ENCODE peak calls at places on chromosomes 6 and 20, in eight cellular contexts. H is AG09309, P is A549, Z is astrocyte of the spinal cord, C is heart left ventricle, K is HCT116, I is GM12865, E is OCI-LY7. L is an unnamed sample.

GRCh38 chr6:95578106-95578410 is 723 bp downstream of the MANEA start:
- DNase-seq in H (no peak), P (no peak), Z (peak), C (no peak), K (no peak), I (peak), E (no peak), L (no peak)

GRCh38 chr6:85483041-85483700 is 33.3 kb downstream of the NT5E start:
- DNase-seq in H (no peak), P (peak), Z (peak), C (peak), K (no peak), I (peak), E (peak), L (peak)

GRCh38 chr6:84344005-84344404 is 116.6 kb upstream of the CEP162 start:
- DNase-seq in H (no peak), P (no peak), Z (no peak), C (no peak), K (no peak), I (no peak), E (no peak), L (no peak)

GRCh38 chr20:19120569-19120968 is 91.9 kb upstream of the SLC24A3 start:
- DNase-seq in H (no peak), P (no peak), Z (no peak), C (no peak), K (no peak), I (no peak), E (no peak), L (no peak)

GRCh38 chr6:144314003-144314485 is 28.9 kb downstream of the UTRN start:
- DNase-seq in H (no peak), P (no peak), Z (peak), C (peak), K (no peak), I (no peak), E (no peak), L (peak)

GRCh38 chr6:42158011-42158410 is 15.2 kb upstream of the GUCA1A start:
- DNase-seq in H (no peak), P (no peak), Z (no peak), C (no peak), K (no peak), I (no peak), E (no peak), L (peak)

GRCh38 chr6:53375851-53376250 is 27.1 kb upstream of the ELOVL5 start:
- DNase-seq in H (no peak), P (no peak), Z (no peak), C (no peak), K (no peak), I (no peak), E (no peak), L (peak)

GRCh38 chr20:38804682-38805501 is 605 bp upstream of the PPP1R16B start:
- DNase-seq in H (no peak), P (no peak), Z (no peak), C (peak), K (no peak), I (peak), E (peak), L (no peak)

GRCh38 chr6:27268803-27269202 is 21.3 kb downstream of the PRSS16 start:
- DNase-seq in H (no peak), P (no peak), Z (no peak), C (no peak), K (no peak), I (no peak), E (no peak), L (no peak)

GRCh38 chr6:170208651-170209353 is 82.1 kb downstream of the DLL1 start:
- DNase-seq in H (no peak), P (no peak), Z (no peak), C (peak), K (no peak), I (no peak), E (no peak), L (no peak)

GRCh38 chr6:139390447-139390846 is 16.0 kb upstream of the CITED2 start:
- DNase-seq in H (no peak), P (no peak), Z (no peak), C (no peak), K (no peak), I (no peak), E (no peak), L (no peak)

GRCh38 chr6:148887181-148887580 is 140.4 kb downstream of the UST start:
- DNase-seq in H (no peak), P (no peak), Z (peak), C (no peak), K (no peak), I (no peak), E (no peak), L (no peak)

GRCh38 chr6:135144678-135145508 is 36.2 kb upstream of the MYB start:
- DNase-seq in H (no peak), P (no peak), Z (peak), C (no peak), K (peak), I (peak), E (peak), L (peak)

GRCh38 chr6:24205020-24205492 is 79.0 kb downstream of the NRSN1 start:
- DNase-seq in H (no peak), P (peak), Z (peak), C (no peak), K (peak), I (peak), E (peak), L (peak)

GRCh38 chr20:19004975-19005374 is 191.4 kb downstream of the SCP2D1 start:
- DNase-seq in H (no peak), P (no peak), Z (no peak), C (no peak), K (no peak), I (no peak), E (no peak), L (no peak)

GRCh38 chr6:131744888-131745287 is 34.1 kb upstream of the CTAGE9 start:
- DNase-seq in H (no peak), P (no peak), Z (no peak), C (no peak), K (no peak), I (no peak), E (no peak), L (no peak)

GRCh38 chr6:39416728-39417127 is 94.2 kb upstream of the KCNK16 start:
- DNase-seq in H (peak), P (peak), Z (peak), C (no peak), K (no peak), I (no peak), E (no peak), L (peak)

GRCh38 chr6:4813055-4813454 is 36.9 kb downstream of the CDYL start:
- DNase-seq in H (no peak), P (no peak), Z (no peak), C (no peak), K (no peak), I (no peak), E (no peak), L (no peak)

GRCh38 chr20:13336308-13337089 is 115.4 kb downstream of the ISM1 start:
- DNase-seq in H (peak), P (peak), Z (no peak), C (no peak), K (no peak), I (no peak), E (no peak), L (no peak)

GRCh38 chr6:137259349-137259748 is 40.2 kb upstream of the IFNGR1 start:
- DNase-seq in H (no peak), P (no peak), Z (no peak), C (no peak), K (no peak), I (no peak), E (no peak), L (peak)

GRCh38 chr6:12331951-12332749 is 42.0 kb downstream of the EDN1 start:
- DNase-seq in H (no peak), P (peak), Z (no peak), C (no peak), K (no peak), I (no peak), E (no peak), L (peak)

GRCh38 chr6:4778086-4778485 is 1.9 kb downstream of the CDYL start:
- DNase-seq in H (no peak), P (no peak), Z (no peak), C (no peak), K (no peak), I (peak), E (peak), L (no peak)

GRCh38 chr6:13924949-13925881 is at the start of gene RNF182:
- DNase-seq in H (no peak), P (no peak), Z (no peak), C (no peak), K (no peak), I (no peak), E (no peak), L (no peak)

GRCh38 chr6:111105578-111105977 is 18.3 kb downstream of the SLC16A10 start:
- DNase-seq in H (no peak), P (peak), Z (peak), C (peak), K (peak), I (no peak), E (no peak), L (peak)

GRCh38 chr20:50380697-50381040 is 129.5 kb upstream of the PTPN1 start:
- DNase-seq in H (no peak), P (peak), Z (peak), C (no peak), K (no peak), I (no peak), E (peak), L (peak)

GRCh38 chr6:42618686-42619085 is 54.9 kb downstream of the UBR2 start:
- DNase-seq in H (peak), P (no peak), Z (peak), C (no peak), K (no peak), I (no peak), E (no peak), L (peak)

GRCh38 chr6:46053034-46053933 is 37.6 kb upstream of the CLIC5 start:
- DNase-seq in H (no peak), P (no peak), Z (no peak), C (peak), K (no peak), I (no peak), E (no peak), L (peak)

GRCh38 chr20:32240220-32240619 is 32.5 kb downstream of the POFUT1 start:
- DNase-seq in H (no peak), P (no peak), Z (no peak), C (no peak), K (no peak), I (no peak), E (no peak), L (no peak)

GRCh38 chr6:148423133-148423532 is 80.5 kb downstream of the SASH1 start:
- DNase-seq in H (no peak), P (no peak), Z (no peak), C (no peak), K (no peak), I (no peak), E (no peak), L (no peak)

GRCh38 chr6:84842526-84843161 is 78.2 kb upstream of the TBX18 start:
- DNase-seq in H (no peak), P (no peak), Z (peak), C (no peak), K (no peak), I (no peak), E (no peak), L (peak)

GRCh38 chr20:38970302-38970701 is 8.2 kb downstream of the DHX35 start:
- DNase-seq in H (peak), P (no peak), Z (peak), C (no peak), K (no peak), I (no peak), E (no peak), L (peak)

GRCh38 chr20:4476903-4477302 is 244.8 kb upstream of the PRND start:
- DNase-seq in H (no peak), P (no peak), Z (peak), C (no peak), K (no peak), I (no peak), E (no peak), L (no peak)

GRCh38 chr20:29079769-29080690 is 2177.4 kb upstream of the DEFB115 start:
- DNase-seq in H (peak), P (peak), Z (no peak), C (no peak), K (no peak), I (peak), E (no peak), L (peak)

GRCh38 chr6:124870611-124871201 is 91.5 kb upstream of the RNF217 start:
- DNase-seq in H (no peak), P (no peak), Z (peak), C (no peak), K (peak), I (no peak), E (no peak), L (peak)

GRCh38 chr6:3385660-3386151 is 71.1 kb downstream of the SLC22A23 start:
- DNase-seq in H (no peak), P (no peak), Z (peak), C (no peak), K (peak), I (peak), E (no peak), L (peak)

GRCh38 chr6:119720160-119720559 is 370.6 kb upstream of the MAN1A1 start:
- DNase-seq in H (no peak), P (no peak), Z (no peak), C (no peak), K (peak), I (no peak), E (peak), L (peak)

GRCh38 chr20:25486377-25486776 is 78.9 kb downstream of the GINS1 start:
- DNase-seq in H (no peak), P (no peak), Z (peak), C (peak), K (no peak), I (no peak), E (no peak), L (peak)

GRCh38 chr6:163538331-163538730 is 123.8 kb downstream of the QKI start:
- DNase-seq in H (no peak), P (no peak), Z (no peak), C (no peak), K (no peak), I (no peak), E (no peak), L (no peak)

GRCh38 chr20:1835531-1835930 is 59.7 kb upstream of the SIRPA start:
- DNase-seq in H (no peak), P (no peak), Z (no peak), C (no peak), K (no peak), I (no peak), E (no peak), L (no peak)
- H3K4me3 ChIP-seq in H (no peak), P (no peak), Z (no peak), C (no peak), K (no peak), I (no peak), E (no peak), L (no peak)

DNA sequence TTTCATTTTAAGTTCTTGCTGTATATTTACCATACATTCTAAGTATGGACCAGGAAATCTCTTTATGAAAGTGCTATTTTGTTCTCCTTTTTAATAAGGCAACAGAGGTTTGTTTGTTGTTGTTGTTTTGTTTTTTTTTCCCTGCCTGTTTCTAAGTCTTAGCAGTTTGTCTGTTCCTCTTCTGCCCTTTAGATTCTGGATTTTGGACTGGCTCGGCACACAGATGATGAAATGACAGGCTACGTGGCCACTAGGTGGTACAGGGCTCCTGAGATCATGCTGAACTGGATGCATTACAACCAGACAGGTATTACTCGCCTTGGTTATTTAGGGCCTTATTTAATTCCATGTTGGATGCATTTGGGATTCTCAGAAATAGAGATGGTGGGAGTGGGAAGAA is 48.0 kb downstream of the MAPK14 start:
- DNase-seq in H (no peak), P (peak), Z (no peak), C (no peak), K (peak), I (peak), E (peak), L (no peak)
- TF ChIP-seq CTCF in H (no peak), P (peak), Z (peak), C (no peak), K (peak), I (peak), E (peak), L (peak)

GRCh38 chr20:46012926-46013825 is 4.5 kb downstream of the MMP9 start:
- DNase-seq in H (no peak), P (no peak), Z (no peak), C (no peak), K (no peak), I (no peak), E (no peak), L (no peak)

GRCh38 chr20:46011631-46012482 is 3.1 kb downstream of the MMP9 start:
- DNase-seq in H (no peak), P (peak), Z (no peak), C (peak), K (peak), I (peak), E (peak), L (peak)

GRCh38 chr20:46010491-46011405 is 2.0 kb downstream of the MMP9 start:
- DNase-seq in H (no peak), P (no peak), Z (no peak), C (no peak), K (no peak), I (no peak), E (no peak), L (no peak)

GRCh38 chr20:46014517-46015396 is 6.0 kb downstream of the MMP9 start:
- DNase-seq in H (no peak), P (no peak), Z (no peak), C (no peak), K (no peak), I (no peak), E (no peak), L (no peak)

DNA sequence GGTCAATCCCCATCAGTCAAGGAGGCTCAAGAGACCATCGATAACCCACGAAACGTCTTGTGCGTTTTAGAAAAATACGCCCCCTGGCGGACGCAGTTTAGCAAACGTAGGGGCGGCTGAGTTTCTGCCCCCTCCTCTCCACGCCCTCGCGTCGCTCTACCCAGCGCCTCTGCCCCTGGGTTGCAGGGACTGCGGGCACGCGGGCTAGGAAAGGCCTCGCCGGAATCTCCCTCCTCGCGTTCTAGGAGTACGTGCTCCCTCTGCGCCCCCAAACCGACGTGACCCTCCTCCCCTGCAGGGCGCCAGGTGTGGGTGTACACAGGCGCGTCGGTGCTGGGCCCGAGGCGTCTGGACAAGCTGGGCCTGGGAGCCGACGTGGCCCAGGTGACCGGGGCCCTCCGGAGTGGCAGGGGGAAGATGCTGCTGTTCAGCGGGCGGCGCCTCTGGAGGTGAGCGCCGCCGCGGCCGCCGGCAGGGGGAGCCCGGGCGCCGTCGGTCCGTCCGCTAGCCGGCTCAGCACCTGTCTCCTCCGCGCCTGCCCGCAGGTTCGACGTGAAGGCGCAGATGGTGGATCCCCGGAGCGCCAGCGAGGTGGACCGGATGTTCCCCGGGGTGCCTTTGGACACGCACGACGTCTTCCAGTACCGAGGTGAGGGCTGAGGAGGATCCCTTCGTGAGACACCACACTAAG is 5.3 kb downstream of the MMP9 start:
- DNase-seq in H (no peak), P (peak), Z (peak), C (peak), K (peak), I (peak), E (peak), L (peak)
- H3K4me3 ChIP-seq in H (no peak), P (peak), Z (no peak), C (peak), K (peak), I (no peak), E (peak), L (no peak)

DNA sequence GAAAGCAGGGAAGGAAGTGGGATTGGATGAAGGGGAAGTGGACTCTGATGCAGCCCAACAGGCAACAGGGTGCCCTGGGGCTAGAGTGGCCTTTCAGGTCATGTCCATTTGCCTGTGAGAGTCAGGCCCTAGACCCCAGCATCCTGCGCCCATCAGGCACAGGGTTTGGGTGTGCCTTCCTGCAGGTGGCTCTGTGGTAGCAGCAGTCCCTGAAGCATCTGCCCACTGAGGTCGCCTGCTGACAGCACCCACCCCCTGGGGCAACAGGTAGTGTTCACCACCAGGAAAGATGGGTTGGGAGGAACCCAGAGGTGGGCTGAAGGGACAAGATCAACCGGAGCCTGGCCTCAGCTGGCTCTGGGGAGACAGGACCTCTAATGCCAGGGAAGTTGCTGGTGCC is 3.6 kb downstream of the PACSIN1 start:
- DNase-seq in H (no peak), P (no peak), Z (no peak), C (no peak), K (no peak), I (no peak), E (peak), L (no peak)
- TF ChIP-seq CTCF in H (no peak), P (no peak), Z (no peak), C (no peak), K (no peak), I (no peak), E (peak), L (no peak)

GRCh38 chr6:31739639-31740396 is at the start of gene MSH5:
- DNase-seq in H (peak), P (peak), Z (peak), C (peak), K (peak), I (peak), E (peak), L (peak)

GRCh38 chr6:31736768-31737314 is 511 bp upstream of the CLIC1 start:
- DNase-seq in H (no peak), P (no peak), Z (no peak), C (peak), K (no peak), I (no peak), E (no peak), L (no peak)

GRCh38 chr6:31736026-31736767 is at the start of gene CLIC1:
- DNase-seq in H (no peak), P (peak), Z (peak), C (peak), K (no peak), I (peak), E (peak), L (peak)

GRCh38 chr6:31737315-31738047 is 1.2 kb upstream of the CLIC1 start:
- DNase-seq in H (no peak), P (no peak), Z (no peak), C (no peak), K (no peak), I (peak), E (no peak), L (peak)

GRCh38 chr6:31738048-31738979 is 1.5 kb upstream of the MSH5 start:
- DNase-seq in H (no peak), P (peak), Z (peak), C (peak), K (no peak), I (peak), E (peak), L (peak)
- H3K4me3 ChIP-seq in H (no peak), P (peak), Z (peak), C (no peak), K (peak), I (peak), E (peak), L (peak)

GRCh38 chr6:34243901-34244884 is 4.6 kb downstream of the SMIM29 start:
- DNase-seq in H (peak), P (peak), Z (peak), C (peak), K (peak), I (no peak), E (peak), L (peak)
- TF ChIP-seq CTCF in H (peak), P (peak), Z (peak), C (no peak), K (peak), I (peak), E (peak), L (peak)

GRCh38 chr20:62602550-62602949 is 39.8 kb upstream of the SLCO4A1 start:
- DNase-seq in H (no peak), P (no peak), Z (no peak), C (peak), K (no peak), I (no peak), E (no peak), L (no peak)

GRCh38 chr20:62604796-62605195 is 37.5 kb upstream of the SLCO4A1 start:
- DNase-seq in H (no peak), P (no peak), Z (no peak), C (no peak), K (no peak), I (no peak), E (no peak), L (no peak)

GRCh38 chr20:62605236-62605948 is 36.9 kb upstream of the SLCO4A1 start:
- DNase-seq in H (no peak), P (no peak), Z (no peak), C (peak), K (no peak), I (no peak), E (no peak), L (no peak)

GRCh38 chr20:62603021-62603906 is 39.0 kb upstream of the SLCO4A1 start:
- DNase-seq in H (no peak), P (no peak), Z (peak), C (peak), K (no peak), I (no peak), E (peak), L (no peak)

GRCh38 chr20:62603907-62604785 is 38.2 kb upstream of the SLCO4A1 start:
- DNase-seq in H (no peak), P (no peak), Z (no peak), C (peak), K (no peak), I (no peak), E (no peak), L (no peak)
- H3K4me3 ChIP-seq in H (no peak), P (no peak), Z (no peak), C (no peak), K (no peak), I (no peak), E (no peak), L (no peak)